ENCODE peak calls at places on chromosomes 13 and 19, in nine cellular contexts. X is transverse colon, N is A549, E is stomach, S is tibial nerve, Z is suprapubic skin, M is K562, D is H1, I is sigmoid colon. L is an unnamed sample.

GRCh38 chr13:29081036-29081435 is 260.9 kb downstream of the MTUS2 start:
- DNase-seq in X (no peak), N (no peak), E (no peak), S (no peak), Z (no peak), M (no peak), D (no peak), I (no peak), L (no peak)

GRCh38 chr13:39612023-39612637 is 9.1 kb upstream of the LHFPL6 start:
- DNase-seq in X (peak; percentile 65), N (peak; percentile 55), E (peak; percentile 71), S (peak; percentile 99), Z (peak; percentile 77), M (peak; percentile 20), D (no peak), I (peak; percentile 85), L (peak; percentile 83)

GRCh38 chr19:55451522-55452380 is 8.7 kb upstream of the SHISA7 start:
- DNase-seq in X (no peak), N (no peak), E (no peak), S (no peak), Z (no peak), M (peak; percentile 62), D (no peak), I (no peak), L (no peak)

GRCh38 chr13:33236021-33236420 is 49.5 kb downstream of the STARD13 start:
- DNase-seq in X (no peak), N (no peak), E (no peak), S (no peak), Z (no peak), M (no peak), D (no peak), I (no peak), L (no peak)

GRCh38 chr19:53868091-53868891 is 608 bp downstream of the MYADM start:
- DNase-seq in X (peak; percentile 69), N (peak; percentile 80), E (peak; percentile 44), S (no peak), Z (peak; percentile 90), M (peak; percentile 50), D (no peak), I (peak; percentile 89), L (peak; percentile 59)

GRCh38 chr13:55963934-55964333 is 1176.8 kb upstream of the PRR20A start:
- DNase-seq in X (no peak), N (no peak), E (no peak), S (no peak), Z (no peak), M (no peak), D (no peak), I (no peak), L (no peak)

GRCh38 chr19:32232449-32232848 is 113.0 kb upstream of the ZNF507 start:
- DNase-seq in X (no peak), N (no peak), E (no peak), S (no peak), Z (no peak), M (no peak), D (no peak), I (no peak), L (no peak)

GRCh38 chr13:46662690-46663089 is 109.7 kb downstream of the LRCH1 start:
- DNase-seq in X (no peak), N (no peak), E (no peak), S (no peak), Z (no peak), M (no peak), D (no peak), I (no peak), L (no peak)

GRCh38 chr19:38647368-38647965 is at the start of gene ACTN4:
- DNase-seq in X (peak; percentile 100), N (peak; percentile 99), E (peak; percentile 100), S (peak; percentile 97), Z (peak; percentile 99), M (peak; percentile 98), D (peak; percentile 93), I (peak; percentile 99), L (peak; percentile 99)

GRCh38 chr13:32378012-32378411 is 49.9 kb downstream of the N4BP2L1 start:
- DNase-seq in X (no peak), N (no peak), E (no peak), S (no peak), Z (no peak), M (no peak), D (no peak), I (no peak), L (no peak)

GRCh38 chr13:101092985-101093384 is 323.3 kb downstream of the NALCN start:
- DNase-seq in X (no peak), N (no peak), E (no peak), S (no peak), Z (no peak), M (no peak), D (no peak), I (no peak), L (no peak)

GRCh38 chr19:29320076-29320475 is 107.1 kb upstream of the UQCRFS1 start:
- DNase-seq in X (no peak), N (no peak), E (no peak), S (no peak), Z (no peak), M (no peak), D (no peak), I (peak; percentile 17), L (no peak)

GRCh38 chr13:20165417-20166257 is 4.8 kb upstream of the GJA3 start:
- DNase-seq in X (no peak), N (no peak), E (no peak), S (no peak), Z (no peak), M (no peak), D (no peak), I (no peak), L (no peak)

GRCh38 chr19:53463263-53463662 is 4.3 kb upstream of the ZNF813 start:
- DNase-seq in X (peak; percentile 15), N (no peak), E (no peak), S (no peak), Z (peak; percentile 54), M (peak; percentile 63), D (peak; percentile 80), I (peak; percentile 83), L (peak; percentile 75)

GRCh38 chr19:18173572-18174294 is at the start of gene IFI30:
- DNase-seq in X (peak; percentile 88), N (peak; percentile 45), E (peak; percentile 96), S (peak; percentile 66), Z (peak; percentile 87), M (peak; percentile 95), D (no peak), I (peak; percentile 90), L (peak; percentile 82)

GRCh38 chr13:51803422-51804294 is at the start of gene DHRS12:
- DNase-seq in X (peak; percentile 94), N (peak; percentile 82), E (peak; percentile 93), S (peak; percentile 90), Z (peak; percentile 95), M (peak; percentile 89), D (no peak), I (peak; percentile 97), L (peak; percentile 94)

GRCh38 chr13:51805313-51805712 is 1.4 kb upstream of the DHRS12 start:
- DNase-seq in X (no peak), N (no peak), E (no peak), S (no peak), Z (no peak), M (no peak), D (no peak), I (no peak), L (no peak)

GRCh38 chr13:51803018-51803417 is 945 bp downstream of the DHRS12 start:
- DNase-seq in X (no peak), N (no peak), E (no peak), S (no peak), Z (no peak), M (no peak), D (no peak), I (peak; percentile 76), L (peak; percentile 49)

GRCh38 chr13:51805925-51806324 is 2.0 kb upstream of the DHRS12 start:
- DNase-seq in X (no peak), N (no peak), E (no peak), S (no peak), Z (no peak), M (no peak), D (no peak), I (no peak), L (no peak)

GRCh38 chr13:51804295-51805172 is 571 bp upstream of the DHRS12 start:
- DNase-seq in X (peak; percentile 53), N (no peak), E (peak; percentile 42), S (peak; percentile 48), Z (peak; percentile 71), M (no peak), D (no peak), I (peak; percentile 75), L (peak; percentile 64)
- TF ChIP-seq EP300 in X (no peak), N (no peak), E (no peak), S (no peak), Z (no peak), M (no peak), D (no peak), I (no peak), L (peak; percentile 0)

DNA sequence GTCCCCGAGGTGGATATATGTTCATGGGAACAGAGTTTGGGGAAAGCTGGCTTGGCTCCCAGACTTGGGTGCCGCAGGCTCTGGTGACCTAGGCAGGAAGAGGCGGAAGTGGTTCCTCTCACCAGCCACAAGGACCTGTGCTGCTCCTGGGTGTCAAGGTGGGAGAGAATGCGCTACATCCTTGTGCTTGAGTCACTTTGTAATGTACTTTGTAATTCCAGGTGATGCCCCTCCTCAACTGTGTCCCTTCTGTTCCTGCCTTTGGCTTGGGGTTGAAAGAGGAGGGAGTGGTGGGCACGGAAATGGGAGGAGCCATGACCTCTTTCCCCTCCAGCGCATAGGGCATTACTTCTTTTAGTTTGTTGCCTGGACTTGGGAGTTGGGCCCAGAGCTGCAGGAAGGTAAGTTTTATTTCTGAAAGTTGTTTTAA is 10.9 kb downstream of the GARRE1 start:
- DNase-seq in X (no peak), N (no peak), E (no peak), S (no peak), Z (no peak), M (no peak), D (no peak), I (no peak), L (no peak)
- H3K27ac ChIP-seq in X (no peak overlapping the region), N (no peak overlapping the region), E (no peak overlapping the region), S (no peak overlapping the region), Z (no peak overlapping the region), M (no peak overlapping the region), D (no peak overlapping the region), I (peak overlapping the region; percentile 8), L (no peak overlapping the region)

GRCh38 chr13:40764587-40765403 is 6.2 kb downstream of the MRPS31 start:
- DNase-seq in X (no peak), N (no peak), E (peak; percentile 49), S (no peak), Z (no peak), M (no peak), D (no peak), I (no peak), L (no peak)
- TF ChIP-seq EP300 in X (no peak), N (no peak), E (no peak), S (no peak), Z (no peak), M (no peak), D (no peak), I (no peak), L (no peak)

DNA sequence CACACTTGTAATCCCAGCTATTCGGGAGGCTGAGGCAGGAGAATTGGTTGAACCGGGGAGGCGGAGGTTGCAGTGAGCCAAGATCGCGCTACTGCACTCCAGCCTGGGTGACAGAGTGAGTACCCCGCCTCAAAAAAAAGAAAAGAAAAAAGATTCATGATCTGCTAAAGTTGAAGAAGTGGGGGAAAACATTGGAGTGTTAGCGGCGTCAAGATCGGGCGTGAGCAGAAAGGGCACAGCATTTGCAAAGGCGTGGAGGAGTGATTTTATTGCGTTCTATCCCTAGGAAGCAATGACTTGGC is 874 bp upstream of the DNM2 start:
- DNase-seq in X (no peak), N (no peak), E (no peak), S (no peak), Z (no peak), M (no peak), D (no peak), I (no peak), L (no peak)
- H3K27ac ChIP-seq in X (peak overlapping the region; percentile 77), N (no peak overlapping the region), E (peak overlapping the region; percentile 29), S (no peak overlapping the region), Z (no peak overlapping the region), M (peak overlapping the region; percentile 31), D (no peak overlapping the region), I (peak overlapping the region; percentile 70), L (no peak overlapping the region)

L was measured in ovary.